ENCODE peak calls at places on chromosomes 2 and 18, in nine cellular contexts. Y is tibial nerve, N is spleen, X is adrenal gland, W is K562, V is HCT116, T is upper lobe of left lung, Q is body of pancreas, U is ovary. G is an unnamed sample.

GRCh38 chr18:79570266-79571201 is 109.1 kb upstream of the CTDP1 start:
- DNase-seq in Y (no peak), N (peak), X (peak), W (no peak), V (peak), T (peak), Q (no peak), U (no peak), G (no peak)

GRCh38 chr18:2982452-2983172 is 30.3 kb downstream of the LPIN2 start:
- DNase-seq in Y (no peak), N (no peak), X (no peak), W (peak), V (no peak), T (no peak), Q (no peak), U (no peak), G (no peak)

GRCh38 chr2:181074457-181074856 is 94.1 kb downstream of the UBE2E3 start:
- DNase-seq in Y (no peak), N (no peak), X (no peak), W (no peak), V (no peak), T (no peak), Q (no peak), U (no peak), G (no peak)

GRCh38 chr2:232411901-232412629 is 5.4 kb downstream of the ALPG start:
- DNase-seq in Y (no peak), N (no peak), X (no peak), W (no peak), V (no peak), T (no peak), Q (no peak), U (no peak), G (no peak)

GRCh38 chr18:49398331-49398730 is 62.1 kb downstream of the DYM start:
- DNase-seq in Y (no peak), N (no peak), X (no peak), W (no peak), V (no peak), T (no peak), Q (no peak), U (no peak), G (no peak)

GRCh38 chr2:9830685-9831410 is 12.4 kb upstream of the TAF1B start:
- DNase-seq in Y (no peak), N (no peak), X (no peak), W (no peak), V (no peak), T (peak), Q (peak), U (no peak), G (no peak)

GRCh38 chr18:8946046-8946838 is 156.3 kb upstream of the NDUFV2 start:
- DNase-seq in Y (no peak), N (no peak), X (no peak), W (no peak), V (no peak), T (no peak), Q (no peak), U (no peak), G (no peak)

GRCh38 chr18:70981400-70982140 is 692.7 kb downstream of the SOCS6 start:
- DNase-seq in Y (no peak), N (no peak), X (no peak), W (no peak), V (no peak), T (no peak), Q (no peak), U (no peak), G (no peak)

GRCh38 chr2:131567891-131568290 is 40.2 kb downstream of the CCDC74A start:
- DNase-seq in Y (no peak), N (no peak), X (no peak), W (no peak), V (no peak), T (no peak), Q (no peak), U (no peak), G (no peak)

GRCh38 chr2:110114801-110115200 is 821 bp downstream of the MALL start:
- DNase-seq in Y (no peak), N (no peak), X (no peak), W (no peak), V (no peak), T (peak), Q (no peak), U (no peak), G (no peak)

GRCh38 chr2:110120171-110121051 is 4.8 kb upstream of the MALL start:
- DNase-seq in Y (no peak), N (no peak), X (no peak), W (no peak), V (no peak), T (peak), Q (no peak), U (no peak), G (no peak)

GRCh38 chr2:110114007-110114591 is 1.5 kb downstream of the MALL start:
- DNase-seq in Y (no peak), N (no peak), X (no peak), W (no peak), V (peak), T (peak), Q (no peak), U (no peak), G (no peak)

GRCh38 chr2:110116033-110116710 is 550 bp upstream of the MALL start:
- DNase-seq in Y (no peak), N (no peak), X (peak), W (no peak), V (peak), T (peak), Q (no peak), U (no peak), G (no peak)

DNA sequence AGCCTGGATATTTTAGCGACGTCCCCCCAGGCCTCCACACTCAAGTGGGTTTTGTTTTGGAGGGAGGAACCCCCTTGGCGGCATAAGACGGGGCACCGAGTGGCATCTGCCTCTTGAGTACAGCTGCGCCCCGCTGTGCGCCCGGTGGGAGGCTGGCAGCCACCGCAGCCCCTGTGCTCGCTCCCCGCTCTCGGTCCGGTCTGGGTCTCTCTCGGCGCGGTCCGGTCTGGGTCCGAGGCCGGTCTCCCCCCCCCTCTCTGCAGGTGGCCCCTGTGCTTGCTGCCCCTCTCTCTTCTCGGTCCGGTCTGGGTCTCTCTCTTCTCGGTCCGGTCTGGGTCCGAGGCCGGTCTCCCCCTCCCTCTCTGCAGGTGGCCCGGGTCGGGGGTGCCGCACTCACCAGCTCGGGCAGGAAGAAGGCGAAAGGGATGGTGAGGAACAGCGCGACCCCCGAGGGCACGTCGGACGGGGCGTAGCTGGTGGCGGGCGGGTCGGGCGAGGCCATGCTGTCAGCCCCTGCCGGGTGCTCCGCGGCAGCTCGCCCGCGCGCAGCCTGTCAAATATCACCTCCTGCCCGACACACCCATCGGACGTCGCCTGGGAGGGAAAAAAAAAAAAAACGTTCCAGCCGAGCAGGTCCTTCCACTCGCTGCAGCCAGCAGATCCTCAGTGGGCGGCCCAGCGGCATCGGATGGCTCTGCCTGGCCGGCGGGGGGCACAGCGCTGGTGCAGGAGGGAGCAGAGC is at the start of gene MALL:
- DNase-seq in Y (no peak), N (no peak), X (no peak), W (no peak), V (peak), T (peak), Q (no peak), U (no peak), G (no peak)
- TF ChIP-seq POLR2A in Y (no peak), N (no peak), X (no peak), W (no peak), V (no peak), T (no peak), Q (no peak), U (no peak), G (no peak)

GRCh38 chr18:57586243-57587049 is at the start of gene FECH:
- DNase-seq in Y (peak), N (peak), X (peak), W (peak), V (peak), T (peak), Q (peak), U (peak), G (peak)
- TF ChIP-seq POLR2A in Y (no peak), N (no peak), X (peak), W (peak), V (peak), T (peak), Q (peak), U (peak), G (no peak)

GRCh38 chr2:101770672-101771071 is 73.2 kb downstream of the MAP4K4 start:
- DNase-seq in Y (no peak), N (no peak), X (no peak), W (peak), V (peak), T (no peak), Q (no peak), U (no peak), G (no peak)

GRCh38 chr2:101773137-101773536 is 75.6 kb downstream of the MAP4K4 start:
- DNase-seq in Y (no peak), N (no peak), X (no peak), W (no peak), V (no peak), T (no peak), Q (no peak), U (no peak), G (no peak)

GRCh38 chr2:101771911-101772321 is 74.4 kb downstream of the MAP4K4 start:
- DNase-seq in Y (no peak), N (no peak), X (no peak), W (no peak), V (no peak), T (no peak), Q (no peak), U (no peak), G (no peak)

GRCh38 chr2:101768480-101769077 is 71.1 kb downstream of the MAP4K4 start:
- DNase-seq in Y (no peak), N (no peak), X (no peak), W (no peak), V (no peak), T (no peak), Q (no peak), U (no peak), G (no peak)

DNA sequence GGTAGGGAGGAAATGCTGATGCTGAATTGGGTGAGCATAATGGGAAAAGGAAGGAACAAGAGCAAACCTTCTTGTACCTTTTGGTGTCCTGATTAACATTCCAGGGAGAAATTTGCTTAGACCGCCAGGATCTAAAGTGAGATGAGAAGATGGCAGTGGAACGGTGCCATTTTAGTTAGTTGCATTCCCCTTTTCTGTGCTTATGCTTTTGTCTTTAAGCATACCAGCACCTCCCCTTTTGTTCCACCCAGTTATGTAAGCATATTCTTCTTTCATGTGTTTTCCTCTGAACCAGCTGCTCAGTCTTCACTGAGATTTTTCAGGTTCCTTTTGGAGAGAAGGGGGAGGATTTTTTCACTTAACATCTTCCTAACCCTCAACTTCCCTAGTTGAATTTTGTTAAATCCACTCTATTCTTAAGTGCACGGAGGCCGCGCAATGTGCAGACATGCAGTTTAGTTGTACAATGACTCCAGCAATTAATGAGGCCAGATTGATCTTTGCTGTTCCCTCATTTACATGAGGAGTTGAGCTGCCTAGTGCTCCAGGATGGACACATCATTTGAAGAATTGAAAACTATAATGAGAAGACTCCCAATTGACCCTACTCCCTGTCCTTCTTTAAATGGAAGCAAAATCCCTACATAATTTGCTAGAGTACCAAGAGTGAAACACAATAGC is 73.9 kb downstream of the MAP4K4 start:
- DNase-seq in Y (no peak), N (no peak), X (no peak), W (no peak), V (no peak), T (no peak), Q (no peak), U (no peak), G (no peak)
- TF ChIP-seq POLR2A in Y (no peak), N (no peak), X (no peak), W (no peak), V (no peak), T (no peak), Q (no peak), U (no peak), G (no peak)

GRCh38 chr18:51029694-51030536 is at the start of gene SMAD4:
- DNase-seq in Y (peak), N (peak), X (peak), W (peak), V (peak), T (peak), Q (peak), U (peak), G (peak)
- TF ChIP-seq POLR2A in Y (peak), N (no peak), X (peak), W (peak), V (peak), T (peak), Q (peak), U (peak), G (peak)

GRCh38 chr18:11980555-11981382 is 538 bp upstream of the IMPA2 start:
- DNase-seq in Y (peak), N (peak), X (peak), W (peak), V (peak), T (peak), Q (peak), U (peak), G (peak)
- TF ChIP-seq POLR2A in Y (peak), N (peak), X (peak), W (peak), V (peak), T (peak), Q (peak), U (peak), G (no peak)

GRCh38 chr2:238898534-238899281 is 50.8 kb downstream of the TWIST2 start:
- DNase-seq in Y (no peak), N (peak), X (no peak), W (no peak), V (no peak), T (no peak), Q (no peak), U (no peak), G (no peak)
- TF ChIP-seq POLR2A in Y (no peak), N (no peak), X (no peak), W (no peak), V (no peak), T (no peak), Q (no peak), U (no peak), G (no peak)

GRCh38 chr2:65130440-65131175 is 702 bp upstream of the RAB1A start:
- DNase-seq in Y (peak), N (no peak), X (no peak), W (peak), V (no peak), T (no peak), Q (no peak), U (no peak), G (peak)
- TF ChIP-seq POLR2A in Y (no peak), N (no peak), X (no peak), W (no peak), V (no peak), T (peak), Q (no peak), U (no peak), G (no peak)

GRCh38 chr2:20050712-20051517 is 513 bp downstream of the LAPTM4A start:
- DNase-seq in Y (peak), N (peak), X (peak), W (peak), V (no peak), T (peak), Q (peak), U (peak), G (no peak)

GRCh38 chr2:20050104-20050711 is 1.2 kb downstream of the LAPTM4A start:
- DNase-seq in Y (peak), N (no peak), X (no peak), W (peak), V (no peak), T (peak), Q (no peak), U (no peak), G (no peak)

GRCh38 chr2:20052229-20052871 is 922 bp upstream of the LAPTM4A start:
- DNase-seq in Y (no peak), N (no peak), X (no peak), W (no peak), V (no peak), T (no peak), Q (no peak), U (no peak), G (no peak)

GRCh38 chr2:20052872-20053281 is 1.4 kb upstream of the LAPTM4A start:
- DNase-seq in Y (peak), N (no peak), X (peak), W (peak), V (peak), T (peak), Q (peak), U (peak), G (no peak)

DNA sequence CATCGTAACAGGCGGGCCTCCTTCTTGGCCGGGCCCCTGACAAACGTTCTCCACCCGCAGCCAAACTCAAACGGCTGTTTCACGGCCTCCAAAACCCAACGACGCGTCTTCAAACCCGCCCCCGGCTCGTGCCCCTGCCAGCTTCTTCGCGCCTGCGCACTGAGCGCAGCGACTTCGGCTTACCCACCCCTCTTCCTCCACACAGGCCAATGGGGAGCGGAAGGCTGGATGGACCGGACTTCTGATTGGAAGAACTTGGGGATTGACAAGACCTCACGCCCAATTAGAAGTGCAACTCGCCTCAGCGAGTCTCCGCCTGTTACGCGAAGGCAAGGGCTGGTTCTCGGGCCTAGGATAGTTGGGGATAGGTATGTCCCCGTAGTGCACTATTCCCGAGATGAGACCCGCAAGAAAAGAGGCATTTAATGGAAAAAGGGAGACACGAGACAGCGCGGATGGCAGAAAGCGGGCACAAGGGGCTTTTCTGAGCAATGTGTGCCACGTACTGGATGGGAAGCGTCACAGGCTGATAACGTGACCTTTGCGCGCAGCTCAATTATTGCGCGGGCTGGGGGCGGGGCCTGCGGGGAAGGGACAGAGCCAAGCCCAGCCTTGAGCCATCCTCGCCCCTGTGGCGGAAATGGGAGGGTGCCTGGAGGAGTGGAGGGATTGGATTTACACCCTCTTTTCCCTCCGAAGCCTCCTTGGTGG is at the start of gene LAPTM4A:
- DNase-seq in Y (peak), N (peak), X (peak), W (peak), V (peak), T (peak), Q (peak), U (peak), G (peak)
- TF ChIP-seq POLR2A in Y (peak), N (peak), X (peak), W (peak), V (peak), T (peak), Q (peak), U (peak), G (peak)

G was measured in GM12891.